ENCODE peak calls at places on chromosomes 7 and 10, in four cellular contexts. G, E, N and B are unnamed samples.

GRCh38 chr7:95191793-95192192 is 132.5 kb downstream of the PON1 start:
- DNase-seq in G (no peak), E (no peak), N (no peak), B (no peak)

GRCh38 chr10:89642193-89642592 is 2.8 kb downstream of the PANK1 start:
- DNase-seq in G (no peak), E (no peak), N (no peak), B (no peak)

GRCh38 chr7:5274441-5274840 is 8.3 kb upstream of the SLC29A4 start:
- DNase-seq in G (no peak), E (no peak), N (no peak), B (no peak)

GRCh38 chr7:115941703-115942268 is 88.8 kb downstream of the TFEC start:
- DNase-seq in G (no peak), E (no peak), N (no peak), B (no peak)

GRCh38 chr10:1142596-1142995 is 86.4 kb downstream of the WDR37 start:
- DNase-seq in G (no peak), E (no peak), N (no peak), B (no peak)

GRCh38 chr7:27151945-27152815 is at the start of gene HOXA3:
- DNase-seq in G (no peak), E (no peak), N (peak), B (no peak)

GRCh38 chr7:150685219-150686029 is at the start of gene GIMAP2:
- DNase-seq in G (no peak), E (no peak), N (no peak), B (no peak)

GRCh38 chr10:132403511-132404168 is 6.6 kb downstream of the PWWP2B start:
- DNase-seq in G (no peak), E (no peak), N (no peak), B (no peak)

GRCh38 chr10:76558586-76558985 is 1079.0 kb downstream of the KCNMA1 start:
- DNase-seq in G (no peak), E (no peak), N (no peak), B (peak)

GRCh38 chr10:20817646-20818045 is 79.5 kb downstream of the NEBL start:
- DNase-seq in G (no peak), E (no peak), N (no peak), B (no peak)

GRCh38 chr7:1231214-1232102 is 1.2 kb upstream of the UNCX start:
- DNase-seq in G (no peak), E (no peak), N (no peak), B (no peak)

GRCh38 chr10:36183056-36183455 is 541.0 kb upstream of the FZD8 start:
- DNase-seq in G (no peak), E (no peak), N (no peak), B (no peak)

GRCh38 chr10:33913194-33913593 is 578.7 kb upstream of the NRP1 start:
- DNase-seq in G (no peak), E (no peak), N (no peak), B (no peak)

GRCh38 chr10:127275793-127276415 is 79.5 kb upstream of the INSYN2A start:
- DNase-seq in G (no peak), E (no peak), N (no peak), B (no peak)

GRCh38 chr10:95445837-95446347 is 115.3 kb downstream of the SORBS1 start:
- DNase-seq in G (peak), E (no peak), N (peak), B (peak)

DNA sequence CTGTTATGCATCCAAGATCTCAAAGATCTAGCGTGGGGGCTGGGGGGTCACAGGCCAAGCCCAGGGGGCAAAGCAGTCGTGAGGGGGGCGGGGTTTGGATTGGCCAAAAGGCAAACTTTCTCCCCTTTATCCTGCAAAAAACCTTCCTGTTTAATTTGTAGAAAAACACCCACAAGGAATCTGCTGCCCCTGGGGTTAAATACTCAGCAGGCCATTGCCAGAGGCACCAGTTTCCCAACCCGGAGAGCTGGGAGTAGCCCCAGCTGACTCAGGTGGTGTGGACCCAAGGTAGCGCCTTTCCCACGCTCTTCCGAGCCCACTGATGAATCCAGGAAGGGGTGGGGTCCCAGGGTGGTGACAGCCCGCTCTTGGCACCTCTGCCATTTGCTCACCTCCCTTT is 21.4 kb downstream of the KCP start:
- DNase-seq in G (no peak), E (no peak), N (peak), B (no peak)
- TF ChIP-seq ZBTB33 in G (no peak), E (no peak), N (no peak), B (no peak)

DNA sequence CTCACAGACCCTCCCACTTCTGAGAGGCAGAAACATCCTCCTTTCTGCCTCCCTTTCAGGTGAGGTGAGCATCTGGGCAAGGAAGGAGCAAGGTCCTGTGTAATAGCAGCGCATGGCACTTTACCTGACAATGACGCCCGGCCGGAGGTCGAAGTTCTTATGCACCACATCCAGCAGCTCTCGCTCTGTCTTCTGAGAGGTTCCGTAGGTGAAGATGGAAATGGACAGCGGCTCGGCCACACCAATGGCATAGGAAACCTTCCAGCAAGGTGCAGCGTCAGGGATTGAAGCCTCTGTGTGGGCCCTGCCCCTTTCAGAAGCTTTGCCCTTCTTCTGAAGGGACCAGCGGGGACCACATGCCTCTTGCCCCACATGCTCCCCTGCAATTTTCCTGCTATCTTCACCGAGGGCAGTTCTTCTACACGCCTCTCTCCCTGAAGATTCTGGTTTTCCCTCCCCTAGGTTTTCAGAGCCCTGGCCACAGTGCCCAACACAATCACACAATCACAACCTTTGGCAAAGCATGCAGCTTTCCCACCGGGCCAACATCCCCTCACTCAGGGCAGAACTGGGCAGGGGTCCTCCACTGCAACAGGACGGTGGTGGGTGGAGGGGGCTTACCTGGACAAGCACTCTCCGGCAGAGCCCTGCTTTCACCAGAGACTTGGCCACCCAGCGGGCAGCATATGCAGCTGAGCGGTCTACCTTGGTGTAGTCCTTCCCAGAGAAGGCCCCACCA is 14.9 kb downstream of the MAT1A start:
- DNase-seq in G (no peak), E (no peak), N (no peak), B (no peak)
- TF ChIP-seq NFIC in G (no peak), E (no peak), N (no peak), B (no peak)

DNA sequence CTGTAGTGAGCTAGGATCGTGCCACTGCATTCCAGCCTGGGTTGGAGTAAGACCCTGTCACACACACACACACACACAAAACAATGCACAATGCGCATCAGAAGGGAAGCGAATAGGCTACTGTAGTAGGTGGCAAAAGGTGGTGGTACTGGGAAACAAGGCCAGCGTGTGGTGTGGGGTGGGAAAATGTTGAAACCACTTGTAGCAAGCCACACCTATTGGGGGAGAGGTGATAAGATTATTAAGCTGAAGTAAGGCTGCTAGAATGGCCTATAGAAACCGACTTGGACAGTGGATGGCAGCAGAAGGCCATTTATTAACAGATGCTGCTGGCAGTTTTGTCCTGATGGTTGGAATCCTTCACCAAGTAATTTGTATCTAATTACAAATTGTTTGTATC is 7.2 kb upstream of the CHCHD1 start:
- DNase-seq in G (peak), E (no peak), N (no peak), B (peak)
- TF ChIP-seq ZBTB33 in G (no peak), E (no peak), N (no peak), B (no peak)

GRCh38 chr10:49308881-49309280 is 9.9 kb downstream of the C10orf71 start:
- DNase-seq in G (no peak), E (no peak), N (no peak), B (no peak)

GRCh38 chr10:49309691-49310371 is 10.9 kb downstream of the C10orf71 start:
- DNase-seq in G (no peak), E (peak), N (no peak), B (no peak)

GRCh38 chr10:49310460-49310859 is 11.5 kb downstream of the C10orf71 start:
- DNase-seq in G (no peak), E (no peak), N (no peak), B (no peak)

GRCh38 chr10:49310901-49311561 is 12.1 kb downstream of the C10orf71 start:
- DNase-seq in G (no peak), E (no peak), N (no peak), B (no peak)

DNA sequence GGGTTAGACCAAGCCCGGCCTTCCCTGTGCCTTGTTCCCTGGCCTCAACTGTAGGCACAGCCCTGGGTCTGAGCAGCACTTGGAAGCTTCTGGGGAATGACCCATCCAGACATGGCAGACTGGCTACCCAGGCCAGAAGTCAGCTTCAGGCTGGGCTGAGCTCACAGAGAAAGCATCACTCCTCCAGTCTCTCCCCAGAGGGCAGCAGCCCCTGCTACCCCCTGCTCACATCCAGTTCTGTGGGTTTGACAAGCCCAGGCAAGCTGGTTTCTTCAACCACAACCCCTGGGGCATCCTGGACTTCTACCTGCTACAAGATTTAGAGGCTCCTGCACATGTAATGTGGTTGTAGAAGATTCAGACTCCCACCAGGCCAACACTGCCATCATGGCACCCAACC is 9.0 kb downstream of the C10orf71 start:
- DNase-seq in G (no peak), E (no peak), N (no peak), B (no peak)
- TF ChIP-seq NFIC in G (no peak), E (no peak), N (no peak), B (no peak)

GRCh38 chr7:99224263-99224947 is 16.5 kb upstream of the KPNA7 start:
- DNase-seq in G (peak), E (peak), N (no peak), B (peak)

GRCh38 chr7:99232082-99232770 is 24.3 kb upstream of the KPNA7 start:
- DNase-seq in G (no peak), E (no peak), N (no peak), B (no peak)

GRCh38 chr7:99234185-99234584 is 26.3 kb upstream of the KPNA7 start:
- DNase-seq in G (no peak), E (no peak), N (no peak), B (no peak)

DNA sequence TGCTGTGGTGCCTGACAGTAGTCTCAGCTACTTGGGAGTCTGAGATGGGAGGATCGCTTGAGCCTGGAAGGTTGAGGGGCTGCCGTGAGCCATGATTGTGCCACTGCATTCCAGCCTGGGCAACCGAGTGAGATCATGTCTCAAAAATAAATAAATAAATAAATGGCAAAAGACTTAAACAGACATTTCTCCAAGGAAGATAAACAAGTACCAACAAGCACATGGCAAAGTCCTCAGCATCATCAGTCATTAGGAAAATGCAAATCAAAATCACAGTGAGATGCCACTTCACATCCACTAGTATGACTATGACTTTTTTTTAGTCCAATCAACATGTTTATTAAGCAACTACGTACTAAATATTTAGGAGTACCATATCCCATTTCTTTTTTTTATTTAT is 21.3 kb upstream of the KPNA7 start:
- DNase-seq in G (no peak), E (no peak), N (no peak), B (no peak)
- TF ChIP-seq ZBTB33 in G (no peak), E (no peak), N (no peak), B (no peak)

GRCh38 chr7:159030490-159031134 is 114.1 kb downstream of the VIPR2 start:
- DNase-seq in G (peak), E (no peak), N (peak), B (peak)

GRCh38 chr7:159027803-159028455 is 116.7 kb downstream of the VIPR2 start:
- DNase-seq in G (no peak), E (no peak), N (no peak), B (peak)

GRCh38 chr7:159027091-159027802 is 117.4 kb downstream of the VIPR2 start:
- DNase-seq in G (no peak), E (no peak), N (no peak), B (no peak)

GRCh38 chr7:159026271-159027047 is 118.2 kb downstream of the VIPR2 start:
- DNase-seq in G (no peak), E (no peak), N (no peak), B (no peak)

DNA sequence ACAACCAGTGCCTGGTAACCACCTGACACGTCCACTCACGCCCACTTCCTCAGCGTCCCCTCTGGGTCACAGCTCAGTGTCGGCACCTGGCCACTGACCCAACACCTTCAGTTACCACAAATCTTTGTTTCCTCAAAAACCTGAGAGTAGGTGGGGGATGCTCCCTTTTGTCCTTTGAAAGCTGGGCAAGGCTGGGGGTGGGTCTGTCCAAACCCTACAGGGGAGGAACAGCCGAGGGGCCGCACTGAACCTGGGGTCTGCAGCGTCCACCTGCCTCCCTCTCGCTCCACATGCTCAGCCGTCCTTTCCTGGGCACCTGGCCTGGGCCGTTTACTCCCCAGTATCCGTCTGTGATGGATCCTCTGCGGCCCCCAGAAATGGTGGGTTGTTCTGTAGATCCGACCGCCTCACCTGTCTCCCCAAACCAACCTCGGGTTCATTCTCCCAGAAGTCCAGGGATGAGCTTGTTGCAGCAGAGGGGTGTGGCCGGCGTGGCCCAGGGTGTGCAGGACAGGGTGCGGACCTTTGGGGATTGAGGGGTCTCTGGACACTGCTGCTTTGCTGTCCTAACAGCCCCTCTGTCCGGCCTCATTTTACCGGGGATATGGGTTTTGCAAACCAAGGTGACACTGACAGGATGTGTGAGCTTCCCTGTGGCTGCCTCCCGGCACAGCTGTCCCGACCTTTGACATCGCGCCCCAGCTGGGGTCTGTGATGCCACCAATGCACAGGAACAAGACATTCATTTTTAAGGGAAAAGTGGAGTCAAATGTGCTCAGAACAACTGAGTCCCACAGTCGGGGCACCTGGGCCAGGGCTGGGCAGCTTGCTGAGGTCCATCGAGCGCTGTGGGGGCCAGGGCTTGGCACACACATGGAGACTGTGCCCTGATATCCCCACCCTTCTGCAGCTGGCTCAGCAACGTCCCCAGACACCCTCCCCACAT is 115.9 kb downstream of the VIPR2 start:
- DNase-seq in G (no peak), E (no peak), N (no peak), B (no peak)
- TF ChIP-seq NFIC in G (no peak), E (no peak), N (no peak), B (no peak)

DNA sequence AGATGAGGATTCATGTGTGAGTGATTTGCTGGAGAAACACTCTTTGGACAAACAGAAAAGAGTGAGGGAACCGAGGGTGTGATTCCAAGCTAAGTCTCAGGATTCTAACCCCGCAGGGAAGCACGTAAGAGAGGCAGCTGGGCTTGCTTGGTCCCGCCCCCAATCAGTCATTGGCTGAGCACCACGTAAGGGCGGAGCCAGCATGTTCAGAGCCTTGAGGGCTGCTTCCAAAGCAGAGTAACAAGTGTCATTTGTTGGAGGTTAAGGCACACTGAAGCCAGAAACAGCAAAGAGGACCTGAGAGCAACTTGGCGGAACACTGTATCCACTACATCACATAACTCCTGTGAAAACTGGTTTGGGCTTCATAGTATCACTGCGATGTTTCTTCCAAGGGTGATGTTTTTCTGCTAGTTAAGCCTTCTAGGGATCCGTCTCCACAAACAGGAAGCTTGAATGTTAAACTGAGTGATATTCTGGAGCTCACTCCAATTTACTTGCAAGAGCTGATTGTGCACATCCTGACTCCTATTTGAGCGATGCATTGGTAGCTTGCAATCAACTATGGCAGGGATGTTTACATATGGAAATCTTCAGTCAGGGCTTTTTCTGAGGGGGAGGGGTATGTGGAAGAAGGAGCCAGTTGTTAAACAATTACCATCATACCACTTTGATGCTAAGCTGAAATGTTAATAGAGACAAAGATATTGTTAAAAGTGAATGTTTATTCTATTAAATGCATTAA is 43.3 kb upstream of the NXPH1 start:
- DNase-seq in G (peak), E (no peak), N (no peak), B (no peak)
- TF ChIP-seq ZBTB33 in G (no peak), E (no peak), N (no peak), B (no peak)

GRCh38 chr7:38541440-38541839 is 89.7 kb downstream of the AMPH start:
- DNase-seq in G (no peak), E (no peak), N (no peak), B (no peak)
- TF ChIP-seq NFIC in G (no peak), E (no peak), N (no peak), B (no peak)